ENCODE peak calls at places on chromosomes 2 and 18, in nine cellular contexts. U is stomach, D is prostate gland, Y is breast epithelium, L is K562, K is spleen, S is GM23338, A is endothelial cell of umbilical vein, P is HCT116. I is an unnamed sample. For H3K4me1, the result is how much of the 10 kb centered on the place peaks cover.

GRCh38 chr2:62036761-62037250 is 131.3 kb downstream of the COMMD1 start:
- DNase-seq in U (no peak), D (no peak), Y (no peak), L (no peak), K (no peak), S (no peak), A (no peak), P (no peak), I (no peak)

GRCh38 chr18:51569561-51569960 is 372.1 kb upstream of the MEX3C start:
- DNase-seq in U (no peak), D (no peak), Y (no peak), L (no peak), K (no peak), S (no peak), A (no peak), P (no peak), I (peak)

GRCh38 chr18:80245781-80246655 is 1.3 kb downstream of the PARD6G start:
- DNase-seq in U (no peak), D (peak), Y (no peak), L (no peak), K (no peak), S (peak), A (no peak), P (no peak), I (no peak)

GRCh38 chr2:169210917-169211316 is 141.6 kb downstream of the DHRS9 start:
- DNase-seq in U (no peak), D (no peak), Y (no peak), L (no peak), K (no peak), S (no peak), A (no peak), P (no peak), I (no peak)

GRCh38 chr2:222903234-222904220 is 42.7 kb downstream of the ACSL3 start:
- DNase-seq in U (peak), D (peak), Y (no peak), L (peak), K (no peak), S (peak), A (peak), P (no peak), I (no peak)

GRCh38 chr2:234348081-234348480 is 148.8 kb downstream of the ARL4C start:
- DNase-seq in U (no peak), D (no peak), Y (no peak), L (no peak), K (no peak), S (no peak), A (no peak), P (no peak), I (no peak)

GRCh38 chr2:2546046-2546445 is 215.0 kb upstream of the MYT1L start:
- DNase-seq in U (no peak), D (no peak), Y (no peak), L (no peak), K (no peak), S (no peak), A (no peak), P (no peak), I (no peak)

GRCh38 chr2:8148260-8148880 is 533.5 kb upstream of the ID2 start:
- DNase-seq in U (no peak), D (no peak), Y (no peak), L (no peak), K (no peak), S (no peak), A (peak), P (peak), I (no peak)

GRCh38 chr2:129936334-129936934 is 43.0 kb upstream of the RAB6C start:
- DNase-seq in U (peak), D (peak), Y (no peak), L (peak), K (no peak), S (peak), A (no peak), P (no peak), I (no peak)

GRCh38 chr2:224400886-224401632 is 848 bp downstream of the FAM124B start:
- DNase-seq in U (no peak), D (no peak), Y (no peak), L (peak), K (no peak), S (no peak), A (peak), P (no peak), I (no peak)

GRCh38 chr2:199471443-199472057 is 13.8 kb upstream of the SATB2 start:
- DNase-seq in U (peak), D (no peak), Y (no peak), L (peak), K (peak), S (peak), A (peak), P (no peak), I (no peak)

GRCh38 chr18:72458256-72458655 is 85.9 kb downstream of the CBLN2 start:
- DNase-seq in U (no peak), D (no peak), Y (no peak), L (no peak), K (no peak), S (no peak), A (peak), P (no peak), I (no peak)

GRCh38 chr2:31362581-31362980 is 52.0 kb downstream of the XDH start:
- DNase-seq in U (no peak), D (no peak), Y (no peak), L (no peak), K (no peak), S (no peak), A (no peak), P (no peak), I (peak)

GRCh38 chr2:130882111-130882510 is 45.4 kb downstream of the ARHGEF4 start:
- DNase-seq in U (no peak), D (no peak), Y (no peak), L (no peak), K (no peak), S (no peak), A (no peak), P (no peak), I (no peak)

GRCh38 chr2:130391058-130391871 is 35.4 kb downstream of the PTPN18 start:
- DNase-seq in U (peak), D (peak), Y (peak), L (peak), K (peak), S (peak), A (peak), P (peak), I (peak)

GRCh38 chr18:55354795-55355194 is 233.2 kb downstream of the TCF4 start:
- DNase-seq in U (no peak), D (no peak), Y (no peak), L (no peak), K (no peak), S (no peak), A (no peak), P (no peak), I (no peak)

GRCh38 chr2:45007961-45008295 is 1.3 kb downstream of the SIX2 start:
- DNase-seq in U (no peak), D (no peak), Y (no peak), L (no peak), K (no peak), S (no peak), A (no peak), P (no peak), I (no peak)

GRCh38 chr2:38248707-38249106 is 128.4 kb downstream of the ATL2 start:
- DNase-seq in U (no peak), D (no peak), Y (no peak), L (no peak), K (no peak), S (no peak), A (no peak), P (no peak), I (no peak)

GRCh38 chr2:105437708-105438103 is 38.9 kb upstream of the FHL2 start:
- DNase-seq in U (no peak), D (no peak), Y (no peak), L (no peak), K (no peak), S (no peak), A (no peak), P (no peak), I (no peak)

GRCh38 chr2:30218814-30219213 is 12.5 kb upstream of the LBH start:
- DNase-seq in U (peak), D (no peak), Y (no peak), L (no peak), K (no peak), S (no peak), A (no peak), P (peak), I (no peak)

GRCh38 chr18:72868666-72869661 is 1.2 kb upstream of the NETO1 start:
- DNase-seq in U (no peak), D (no peak), Y (no peak), L (no peak), K (peak), S (peak), A (no peak), P (no peak), I (peak)

GRCh38 chr2:15074751-15075700 is 442.5 kb downstream of the LRATD1 start:
- DNase-seq in U (no peak), D (no peak), Y (no peak), L (no peak), K (no peak), S (no peak), A (no peak), P (no peak), I (peak)

GRCh38 chr2:215601526-215601925 is 165.7 kb upstream of the FN1 start:
- DNase-seq in U (no peak), D (no peak), Y (no peak), L (no peak), K (no peak), S (no peak), A (no peak), P (no peak), I (no peak)

GRCh38 chr2:133774675-133775005 is 206.4 kb upstream of the NCKAP5 start:
- DNase-seq in U (peak), D (peak), Y (no peak), L (no peak), K (no peak), S (no peak), A (no peak), P (no peak), I (no peak)

GRCh38 chr2:230864605-230865323 is at the start of gene ITM2C:
- DNase-seq in U (peak), D (peak), Y (no peak), L (peak), K (peak), S (peak), A (peak), P (peak), I (no peak)

GRCh38 chr2:24766609-24767008 is 26.6 kb downstream of the PTRHD1 start:
- DNase-seq in U (no peak), D (no peak), Y (no peak), L (no peak), K (no peak), S (no peak), A (no peak), P (no peak), I (no peak)

GRCh38 chr2:235550946-235551345 is 57.1 kb downstream of the AGAP1 start:
- DNase-seq in U (no peak), D (no peak), Y (no peak), L (no peak), K (peak), S (no peak), A (no peak), P (no peak), I (no peak)

GRCh38 chr18:78240867-78241266 is 738.8 kb upstream of the SALL3 start:
- DNase-seq in U (no peak), D (no peak), Y (no peak), L (no peak), K (no peak), S (no peak), A (no peak), P (no peak), I (no peak)

GRCh38 chr2:138123741-138124140 is 159.5 kb downstream of the HNMT start:
- DNase-seq in U (no peak), D (no peak), Y (no peak), L (no peak), K (no peak), S (no peak), A (no peak), P (no peak), I (no peak)

GRCh38 chr2:237884681-237885080 is 25.3 kb downstream of the RAMP1 start:
- DNase-seq in U (no peak), D (no peak), Y (no peak), L (no peak), K (peak), S (no peak), A (no peak), P (no peak), I (no peak)

GRCh38 chr18:39960545-39960944 is 1994.5 kb upstream of the PIK3C3 start:
- DNase-seq in U (no peak), D (no peak), Y (no peak), L (no peak), K (no peak), S (no peak), A (no peak), P (no peak), I (no peak)

GRCh38 chr18:2971741-2972552 is 41.0 kb downstream of the LPIN2 start:
- DNase-seq in U (peak), D (no peak), Y (no peak), L (no peak), K (peak), S (no peak), A (no peak), P (no peak), I (peak)

GRCh38 chr2:39803839-39804238 is 24.8 kb upstream of the THUMPD2 start:
- DNase-seq in U (no peak), D (no peak), Y (no peak), L (no peak), K (no peak), S (no peak), A (no peak), P (no peak), I (no peak)

GRCh38 chr2:120599064-120599463 is 136.6 kb upstream of the GLI2 start:
- DNase-seq in U (no peak), D (no peak), Y (no peak), L (no peak), K (peak), S (no peak), A (no peak), P (no peak), I (no peak)

GRCh38 chr2:239337877-239338484 is 62.8 kb downstream of the HDAC4 start:
- DNase-seq in U (no peak), D (no peak), Y (no peak), L (no peak), K (no peak), S (peak), A (no peak), P (no peak), I (no peak)

GRCh38 chr2:238157506-238158017 is 1.2 kb upstream of the ERFE start:
- DNase-seq in U (no peak), D (no peak), Y (no peak), L (no peak), K (no peak), S (peak), A (no peak), P (no peak), I (no peak)

GRCh38 chr18:54209471-54210180 is 14.8 kb downstream of the MBD2 start:
- DNase-seq in U (no peak), D (no peak), Y (no peak), L (no peak), K (no peak), S (no peak), A (no peak), P (no peak), I (no peak)

GRCh38 chr2:135825855-135826190 is 11.2 kb downstream of the LCT start:
- DNase-seq in U (no peak), D (no peak), Y (no peak), L (no peak), K (no peak), S (no peak), A (no peak), P (no peak), I (no peak)

GRCh38 chr2:211923019-211923418 is 615.6 kb downstream of the ERBB4 start:
- DNase-seq in U (no peak), D (no peak), Y (no peak), L (no peak), K (no peak), S (peak), A (no peak), P (no peak), I (no peak)
- TF ChIP-seq POLR2AphosphoS5 in U (no peak), D (no peak), Y (no peak), L (no peak), K (no peak), S (no peak), A (no peak), P (no peak), I (no peak)

GRCh38 chr2:64514018-64514417 is 10.1 kb upstream of the AFTPH start:
- DNase-seq in U (no peak), D (peak), Y (no peak), L (no peak), K (no peak), S (no peak), A (no peak), P (no peak), I (no peak)

GRCh38 chr2:64517511-64517884 is 6.6 kb upstream of the AFTPH start:
- DNase-seq in U (no peak), D (no peak), Y (no peak), L (no peak), K (no peak), S (no peak), A (no peak), P (no peak), I (no peak)

GRCh38 chr2:64515075-64515474 is 9.1 kb upstream of the AFTPH start:
- DNase-seq in U (no peak), D (no peak), Y (no peak), L (no peak), K (no peak), S (no peak), A (no peak), P (no peak), I (no peak)

GRCh38 chr2:64516651-64517510 is 7.2 kb upstream of the AFTPH start:
- DNase-seq in U (no peak), D (peak), Y (no peak), L (no peak), K (no peak), S (no peak), A (no peak), P (no peak), I (no peak)
- H3K4me1 ChIP-seq in U (under half), D (under half), Y (under half), L (under half), K (under half), S (under half), A (under half), P (under half), I (under half)

GRCh38 chr18:57619881-57620280 is 1.8 kb downstream of the NARS1 start:
- DNase-seq in U (no peak), D (no peak), Y (no peak), L (no peak), K (no peak), S (no peak), A (no peak), P (no peak), I (no peak)
- H3K4me3 ChIP-seq in U (no peak), D (no peak), Y (no peak), L (peak), K (no peak), S (peak), A (no peak), P (no peak), I (no peak)

GRCh38 chr2:205369813-205370212 is 312.5 kb upstream of the NRP2 start:
- DNase-seq in U (no peak), D (no peak), Y (no peak), L (no peak), K (no peak), S (no peak), A (peak), P (no peak), I (no peak)

GRCh38 chr2:205370726-205371125 is 311.6 kb upstream of the NRP2 start:
- DNase-seq in U (no peak), D (no peak), Y (no peak), L (no peak), K (no peak), S (no peak), A (no peak), P (no peak), I (no peak)

GRCh38 chr2:205375453-205375852 is 306.8 kb upstream of the NRP2 start:
- DNase-seq in U (no peak), D (no peak), Y (no peak), L (no peak), K (no peak), S (no peak), A (no peak), P (no peak), I (no peak)

GRCh38 chr2:205376071-205376470 is 306.2 kb upstream of the NRP2 start:
- DNase-seq in U (no peak), D (no peak), Y (no peak), L (no peak), K (no peak), S (no peak), A (no peak), P (no peak), I (no peak)

DNA sequence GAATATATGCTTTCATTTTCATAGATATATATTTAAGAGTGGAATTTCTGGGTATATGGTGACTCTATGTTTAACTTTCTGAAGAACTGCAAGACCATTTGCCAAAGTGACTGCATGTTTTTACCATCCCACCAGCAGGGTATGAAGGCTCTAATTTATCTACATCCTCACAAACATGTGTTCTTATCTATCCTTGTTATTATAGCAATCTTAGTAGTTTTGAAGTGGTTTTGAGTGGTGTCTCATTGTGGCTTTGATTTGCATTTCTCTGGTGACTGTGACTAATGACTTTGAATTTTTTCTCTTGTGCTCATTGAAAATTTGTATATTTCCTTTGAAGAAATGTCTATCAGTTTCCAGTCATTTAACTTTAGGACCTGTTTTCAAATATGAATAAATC is 310.2 kb upstream of the NRP2 start:
- DNase-seq in U (no peak), D (no peak), Y (no peak), L (no peak), K (no peak), S (no peak), A (no peak), P (no peak), I (no peak)
- TF ChIP-seq POLR2AphosphoS5 in U (no peak), D (no peak), Y (no peak), L (no peak), K (no peak), S (no peak), A (no peak), P (no peak), I (no peak)

GRCh38 chr2:178109813-178110212 is 2.4 kb upstream of the RBM45 start:
- DNase-seq in U (no peak), D (no peak), Y (no peak), L (peak), K (no peak), S (peak), A (peak), P (peak), I (no peak)
- H3K4me1 ChIP-seq in U (under half), D (under half), Y (under half), L (under half), K (under half), S (under half), A (under half), P (under half), I (under half)

DNA sequence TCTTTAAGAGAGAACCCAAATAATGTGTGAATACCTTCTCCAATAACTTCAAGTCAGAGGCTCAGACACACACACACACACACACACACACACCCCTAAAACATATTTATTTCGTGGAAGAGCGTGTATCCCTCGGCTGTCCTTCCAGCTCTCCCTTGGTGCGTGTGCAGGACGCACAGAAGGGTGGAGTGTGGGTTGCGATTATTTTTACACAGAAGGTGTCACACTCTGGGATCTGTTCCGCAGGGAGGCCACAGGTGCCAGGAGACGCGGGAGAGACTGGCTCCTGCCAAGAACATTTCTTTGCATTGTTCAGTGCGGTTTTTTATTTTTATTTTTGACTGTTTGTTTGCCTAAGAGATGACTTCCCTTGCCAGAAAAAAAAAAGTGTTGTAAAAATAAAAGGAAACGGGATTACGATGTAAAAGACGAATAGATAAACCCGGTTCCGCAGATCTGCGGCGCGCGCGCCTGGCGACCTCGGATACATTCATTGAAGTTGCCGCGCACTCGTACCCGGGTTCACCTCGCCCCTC is 47.2 kb upstream of the ATP6V1B1 start:
- DNase-seq in U (no peak), D (no peak), Y (no peak), L (no peak), K (no peak), S (peak), A (no peak), P (no peak), I (peak)
- H3K4me3 ChIP-seq in U (peak), D (no peak), Y (no peak), L (no peak), K (no peak), S (peak), A (no peak), P (no peak), I (peak)

GRCh38 chr2:240585101-240585500 is 1.4 kb upstream of the CAPN10 start:
- DNase-seq in U (no peak), D (no peak), Y (no peak), L (no peak), K (peak), S (no peak), A (no peak), P (no peak), I (no peak)
- TF ChIP-seq POLR2AphosphoS5 in U (no peak), D (no peak), Y (no peak), L (no peak), K (peak), S (no peak), A (no peak), P (no peak), I (no peak)

I was measured in esophagus muscularis mucosa.